ENCODE peak calls at places on chromosomes 12 and 14, in ten cellular contexts. W, Y, C, R, F, Q, A, O, U and V are unnamed samples.

GRCh38 chr12:122116707-122117535 is 38.4 kb downstream of the MLXIP start:
- DNase-seq in O (no peak), Y (peak), Q (no peak), C (peak), F (no peak), W (no peak), U (no peak), A (no peak), R (no peak), V (no peak)

GRCh38 chr12:32091696-32092095 is 15.0 kb upstream of the BICD1 start:
- DNase-seq in Y (no peak), A (no peak), R (no peak), F (no peak), Q (no peak), C (no peak), O (no peak), U (no peak), W (no peak), V (no peak)

GRCh38 chr14:91945776-91946305 is 1.7 kb downstream of the FBLN5 start:
- DNase-seq in R (no peak), A (no peak), Y (no peak), F (no peak), C (no peak), U (no peak), W (no peak), Q (no peak), O (no peak), V (no peak)

GRCh38 chr12:112446008-112446725 is 27.4 kb downstream of the PTPN11 start:
- DNase-seq in C (no peak), F (no peak), O (no peak), U (no peak), Y (no peak), W (no peak), R (no peak), A (no peak), Q (no peak), V (no peak)

GRCh38 chr12:62767946-62768345 is 167.0 kb downstream of the PPM1H start:
- DNase-seq in Q (peak), C (no peak), U (no peak), A (no peak), Y (no peak), W (no peak), O (no peak), F (no peak), R (no peak), V (no peak)

GRCh38 chr12:5417500-5417899 is 14.4 kb upstream of the NTF3 start:
- DNase-seq in O (no peak), Q (no peak), W (no peak), Y (no peak), R (no peak), F (no peak), C (no peak), U (no peak), A (no peak), V (no peak)

GRCh38 chr12:68358532-68359485 is 26.6 kb upstream of the MDM1 start:
- DNase-seq in U (peak), W (no peak), R (peak), A (peak), C (peak), Y (no peak), Q (no peak), O (peak), F (peak), V (peak)

GRCh38 chr12:15717940-15718567 is 71.1 kb downstream of the EPS8 start:
- DNase-seq in O (no peak), R (no peak), Y (no peak), C (no peak), U (no peak), W (no peak), F (no peak), A (no peak), Q (no peak), V (no peak)

GRCh38 chr12:56293785-56294184 is 6.3 kb downstream of the CS start:
- DNase-seq in R (no peak), W (no peak), Q (no peak), F (no peak), A (no peak), Y (no peak), C (no peak), O (no peak), U (no peak), V (no peak)

GRCh38 chr12:89709994-89710872 is 1.6 kb upstream of the ATP2B1 start:
- DNase-seq in Q (no peak), C (peak), U (no peak), W (peak), R (peak), Y (peak), A (no peak), F (peak), O (no peak), V (peak)

GRCh38 chr12:50394469-50395029 is 1.9 kb downstream of the FAM186A start:
- DNase-seq in Q (no peak), F (peak), A (peak), Y (no peak), R (no peak), W (no peak), U (no peak), O (no peak), C (no peak), V (no peak)

GRCh38 chr14:52850520-52850919 is 59.1 kb upstream of the GNPNAT1 start:
- DNase-seq in O (no peak), U (no peak), Q (no peak), C (no peak), R (no peak), A (no peak), Y (no peak), W (no peak), F (no peak), V (no peak)

GRCh38 chr12:93722757-93723567 is 45.8 kb downstream of the CRADD start:
- DNase-seq in O (no peak), Q (no peak), Y (no peak), W (no peak), A (peak), R (no peak), U (no peak), C (no peak), F (no peak), V (no peak)

GRCh38 chr14:51304428-51304827 is 64.4 kb downstream of the TMX1 start:
- DNase-seq in O (no peak), W (no peak), F (no peak), R (no peak), A (no peak), U (no peak), Y (no peak), Q (no peak), C (no peak), V (no peak)

GRCh38 chr12:5515458-5515857 is 83.5 kb downstream of the NTF3 start:
- DNase-seq in R (no peak), U (no peak), F (peak), Q (no peak), O (no peak), A (no peak), Y (no peak), W (no peak), C (no peak), V (no peak)

GRCh38 chr14:35515916-35516315 is 18.0 kb upstream of the INSM2 start:
- DNase-seq in R (no peak), U (no peak), Y (no peak), O (no peak), W (no peak), A (no peak), C (no peak), Q (no peak), F (no peak), V (no peak)

GRCh38 chr14:100587763-100588411 is 670 bp upstream of the BEGAIN start:
- DNase-seq in Q (no peak), C (no peak), A (no peak), Y (peak), O (no peak), W (no peak), R (no peak), F (no peak), U (no peak), V (no peak)

GRCh38 chr12:110798461-110798860 is 48.3 kb upstream of the CCDC63 start:
- DNase-seq in W (no peak), F (no peak), U (no peak), Q (no peak), O (no peak), R (no peak), C (no peak), A (no peak), Y (no peak), V (no peak)

GRCh38 chr14:24605435-24606190 is 3.9 kb downstream of the GZMH start:
- DNase-seq in C (no peak), F (no peak), A (no peak), O (no peak), Y (no peak), U (no peak), Q (peak), W (no peak), R (no peak), V (peak)

GRCh38 chr14:100297320-100298300 is 8.6 kb downstream of the SLC25A29 start:
- DNase-seq in W (no peak), Q (no peak), Y (peak), R (peak), F (no peak), O (no peak), A (no peak), U (peak), C (peak), V (no peak)

GRCh38 chr12:124450376-124450750 is 117.0 kb downstream of the NCOR2 start:
- DNase-seq in U (no peak), Q (no peak), A (no peak), C (no peak), R (no peak), W (no peak), Y (peak), O (no peak), F (no peak), V (no peak)

GRCh38 chr14:36207500-36207899 is 31.0 kb upstream of the PTCSC3 start:
- DNase-seq in R (no peak), U (no peak), W (no peak), A (no peak), Q (no peak), F (no peak), C (peak), Y (no peak), O (no peak), V (no peak)

GRCh38 chr12:98808243-98808895 is 163.3 kb downstream of the APAF1 start:
- DNase-seq in O (no peak), R (no peak), Q (no peak), U (no peak), F (no peak), A (no peak), W (no peak), Y (no peak), C (no peak), V (no peak)

GRCh38 chr12:53845932-53846331 is 92.7 kb upstream of the HOXC13 start:
- DNase-seq in A (no peak), W (no peak), F (no peak), O (no peak), Y (no peak), U (no peak), C (no peak), R (no peak), Q (no peak), V (no peak)

GRCh38 chr12:48937170-48937569 is 11.9 kb upstream of the FKBP11 start:
- DNase-seq in Y (no peak), F (no peak), R (no peak), W (no peak), A (no peak), Q (no peak), O (no peak), C (no peak), U (no peak), V (no peak)

GRCh38 chr12:49698619-49699545 is 8.3 kb downstream of the FMNL3 start:
- DNase-seq in U (peak), C (no peak), O (no peak), Y (no peak), W (no peak), R (peak), F (no peak), A (no peak), Q (no peak), V (peak)

GRCh38 chr12:109595321-109595902 is 21.8 kb downstream of the MVK start:
- DNase-seq in C (no peak), A (no peak), R (peak), U (peak), O (no peak), W (no peak), F (no peak), Y (no peak), Q (peak), V (no peak)

GRCh38 chr12:46825526-46826414 is at the start of gene SLC38A4:
- DNase-seq in C (no peak), U (no peak), Y (no peak), Q (no peak), O (peak), W (no peak), F (peak), R (no peak), A (no peak), V (no peak)

GRCh38 chr14:105742531-105742848 is 216.1 kb downstream of the TMEM121 start:
- DNase-seq in C (no peak), Q (no peak), R (no peak), F (no peak), A (no peak), U (no peak), W (no peak), Y (no peak), O (no peak), V (no peak)

GRCh38 chr14:104598039-104598438 is 6.5 kb downstream of the TMEM179 start:
- DNase-seq in Q (no peak), W (no peak), F (no peak), Y (no peak), C (no peak), A (no peak), O (no peak), R (no peak), U (no peak), V (no peak)

GRCh38 chr14:75048101-75048500 is 3.2 kb downstream of the MLH3 start:
- DNase-seq in U (no peak), F (no peak), O (no peak), C (peak), R (no peak), Q (no peak), W (no peak), Y (no peak), A (no peak), V (no peak)

GRCh38 chr12:57456737-57457490 is 1.8 kb downstream of the INHBE start:
- DNase-seq in A (no peak), O (no peak), C (no peak), W (no peak), F (no peak), Y (no peak), Q (no peak), U (no peak), R (no peak), V (no peak)

GRCh38 chr14:75229923-75230792 is 48.5 kb upstream of the FOS start:
- DNase-seq in R (no peak), F (no peak), O (no peak), U (no peak), C (no peak), Y (no peak), Q (peak), A (no peak), W (no peak), V (peak)

GRCh38 chr12:132398386-132398991 is 69.1 kb upstream of the GALNT9 start:
- DNase-seq in U (no peak), A (no peak), Q (no peak), O (no peak), F (peak), W (no peak), C (no peak), Y (peak), R (no peak), V (no peak)

GRCh38 chr12:105335856-105336255 is 5.4 kb downstream of the C12orf75 start:
- DNase-seq in W (no peak), C (no peak), Y (no peak), Q (no peak), O (no peak), A (no peak), F (no peak), U (no peak), R (no peak), V (no peak)

GRCh38 chr12:115598827-115599226 is 678.7 kb downstream of the MED13L start:
- DNase-seq in O (no peak), C (peak), W (no peak), A (no peak), Q (no peak), Y (peak), F (no peak), U (no peak), R (no peak), V (no peak)

GRCh38 chr14:28083456-28083855 is 683.1 kb upstream of the FOXG1 start:
- DNase-seq in A (no peak), R (no peak), F (no peak), U (no peak), O (no peak), Y (no peak), W (no peak), C (no peak), Q (no peak), V (no peak)

GRCh38 chr12:84069699-84070098 is 842.9 kb downstream of the SLC6A15 start:
- DNase-seq in R (no peak), F (no peak), O (no peak), C (no peak), W (no peak), Y (no peak), U (no peak), Q (no peak), A (no peak), V (no peak)